ENCODE peak calls at places on chromosomes 11 and 22, in six cellular contexts. One of them, this sample, is unnamed.

GRCh38 chr22:42608481-42609361 is 6.0 kb downstream of the POLDIP3 start:
- DNase-seq in nephron progenitor cell: no peak
- DNase-seq in iPS-NIHi11: no peak
- DNase-seq in stimulated activated CD4-positive, alpha-beta T cell treated with anti-CD3 and anti-CD28 coated beads, Interleukin-2, amount 100 ng/mL, for 4 hours: no peak
- DNase-seq in fibroblast of the aortic adventitia: peak; percentile 53
- DNase-seq in nucleus accumbens: peak; percentile 43
- DNase-seq in this sample: no peak

GRCh38 chr22:50085211-50085999 is at the start of gene MLC1:
- DNase-seq in nephron progenitor cell: no peak
- DNase-seq in iPS-NIHi11: no peak
- DNase-seq in stimulated activated CD4-positive, alpha-beta T cell treated with anti-CD3 and anti-CD28 coated beads, Interleukin-2, amount 100 ng/mL, for 4 hours: no peak
- DNase-seq in fibroblast of the aortic adventitia: peak; percentile 28
- DNase-seq in nucleus accumbens: peak; percentile 49
- DNase-seq in this sample: no peak

GRCh38 chr22:28017558-28017820 is 98.4 kb upstream of the PITPNB start:
- DNase-seq in nephron progenitor cell: no peak
- DNase-seq in iPS-NIHi11: no peak
- DNase-seq in stimulated activated CD4-positive, alpha-beta T cell treated with anti-CD3 and anti-CD28 coated beads, Interleukin-2, amount 100 ng/mL, for 4 hours: no peak
- DNase-seq in fibroblast of the aortic adventitia: no peak
- DNase-seq in nucleus accumbens: no peak
- DNase-seq in this sample: no peak

GRCh38 chr11:9315078-9315688 is 790 bp upstream of the TMEM41B start:
- DNase-seq in nephron progenitor cell: no peak
- DNase-seq in iPS-NIHi11: no peak
- DNase-seq in stimulated activated CD4-positive, alpha-beta T cell treated with anti-CD3 and anti-CD28 coated beads, Interleukin-2, amount 100 ng/mL, for 4 hours: no peak
- DNase-seq in fibroblast of the aortic adventitia: no peak
- DNase-seq in nucleus accumbens: peak; percentile 1
- DNase-seq in this sample: no peak

GRCh38 chr11:87331273-87331672 is 293.5 kb downstream of the TMEM135 start:
- DNase-seq in nephron progenitor cell: no peak
- DNase-seq in iPS-NIHi11: no peak
- DNase-seq in stimulated activated CD4-positive, alpha-beta T cell treated with anti-CD3 and anti-CD28 coated beads, Interleukin-2, amount 100 ng/mL, for 4 hours: no peak
- DNase-seq in fibroblast of the aortic adventitia: peak; percentile 18
- DNase-seq in nucleus accumbens: no peak
- DNase-seq in this sample: peak; percentile 7

GRCh38 chr22:37930270-37930951 is 23.0 kb downstream of the C22orf23 start:
- DNase-seq in nephron progenitor cell: no peak
- DNase-seq in iPS-NIHi11: peak; percentile 69
- DNase-seq in stimulated activated CD4-positive, alpha-beta T cell treated with anti-CD3 and anti-CD28 coated beads, Interleukin-2, amount 100 ng/mL, for 4 hours: no peak
- DNase-seq in fibroblast of the aortic adventitia: peak; percentile 33
- DNase-seq in nucleus accumbens: peak; percentile 28
- DNase-seq in this sample: peak; percentile 61

GRCh38 chr11:110428956-110429613 is 663 bp upstream of the FDX1 start:
- DNase-seq in nephron progenitor cell: no peak
- DNase-seq in iPS-NIHi11: no peak
- DNase-seq in stimulated activated CD4-positive, alpha-beta T cell treated with anti-CD3 and anti-CD28 coated beads, Interleukin-2, amount 100 ng/mL, for 4 hours: no peak
- DNase-seq in fibroblast of the aortic adventitia: no peak
- DNase-seq in nucleus accumbens: no peak
- DNase-seq in this sample: no peak

GRCh38 chr11:114615448-114616361 is 20.1 kb upstream of the NXPE4 start:
- DNase-seq in nephron progenitor cell: no peak
- DNase-seq in iPS-NIHi11: no peak
- DNase-seq in stimulated activated CD4-positive, alpha-beta T cell treated with anti-CD3 and anti-CD28 coated beads, Interleukin-2, amount 100 ng/mL, for 4 hours: no peak
- DNase-seq in fibroblast of the aortic adventitia: no peak
- DNase-seq in nucleus accumbens: no peak
- DNase-seq in this sample: no peak

GRCh38 chr11:34300571-34301295 is 57.1 kb downstream of the ABTB2 start:
- DNase-seq in nephron progenitor cell: no peak
- DNase-seq in iPS-NIHi11: no peak
- DNase-seq in stimulated activated CD4-positive, alpha-beta T cell treated with anti-CD3 and anti-CD28 coated beads, Interleukin-2, amount 100 ng/mL, for 4 hours: no peak
- DNase-seq in fibroblast of the aortic adventitia: no peak
- DNase-seq in nucleus accumbens: no peak
- DNase-seq in this sample: no peak

GRCh38 chr11:10606536-10607208 is 38.2 kb upstream of the LYVE1 start:
- DNase-seq in nephron progenitor cell: no peak
- DNase-seq in iPS-NIHi11: no peak
- DNase-seq in stimulated activated CD4-positive, alpha-beta T cell treated with anti-CD3 and anti-CD28 coated beads, Interleukin-2, amount 100 ng/mL, for 4 hours: no peak
- DNase-seq in fibroblast of the aortic adventitia: peak; percentile 37
- DNase-seq in nucleus accumbens: no peak
- DNase-seq in this sample: no peak

GRCh38 chr11:2149471-2150205 is 10.4 kb upstream of the IGF2 start:
- DNase-seq in nephron progenitor cell: no peak
- DNase-seq in iPS-NIHi11: no peak
- DNase-seq in stimulated activated CD4-positive, alpha-beta T cell treated with anti-CD3 and anti-CD28 coated beads, Interleukin-2, amount 100 ng/mL, for 4 hours: no peak
- DNase-seq in fibroblast of the aortic adventitia: no peak
- DNase-seq in nucleus accumbens: no peak
- DNase-seq in this sample: no peak

GRCh38 chr22:43823353-43823908 is 11.3 kb upstream of the EFCAB6 start:
- DNase-seq in nephron progenitor cell: no peak
- DNase-seq in iPS-NIHi11: no peak
- DNase-seq in stimulated activated CD4-positive, alpha-beta T cell treated with anti-CD3 and anti-CD28 coated beads, Interleukin-2, amount 100 ng/mL, for 4 hours: no peak
- DNase-seq in fibroblast of the aortic adventitia: no peak
- DNase-seq in nucleus accumbens: no peak
- DNase-seq in this sample: peak; percentile 50

GRCh38 chr11:35360059-35360530 is 59.3 kb downstream of the SLC1A2 start:
- DNase-seq in nephron progenitor cell: no peak
- DNase-seq in iPS-NIHi11: no peak
- DNase-seq in stimulated activated CD4-positive, alpha-beta T cell treated with anti-CD3 and anti-CD28 coated beads, Interleukin-2, amount 100 ng/mL, for 4 hours: no peak
- DNase-seq in fibroblast of the aortic adventitia: no peak
- DNase-seq in nucleus accumbens: no peak
- DNase-seq in this sample: no peak

GRCh38 chr11:13140028-13140870 is 131.1 kb downstream of the RASSF10 start:
- DNase-seq in nephron progenitor cell: peak; percentile 14
- DNase-seq in iPS-NIHi11: no peak
- DNase-seq in stimulated activated CD4-positive, alpha-beta T cell treated with anti-CD3 and anti-CD28 coated beads, Interleukin-2, amount 100 ng/mL, for 4 hours: no peak
- DNase-seq in fibroblast of the aortic adventitia: peak; percentile 39
- DNase-seq in nucleus accumbens: peak; percentile 21
- DNase-seq in this sample: no peak

GRCh38 chr11:65181569-65182257 is at the start of gene CAPN1:
- DNase-seq in nephron progenitor cell: peak; percentile 55
- DNase-seq in iPS-NIHi11: peak; percentile 80
- DNase-seq in stimulated activated CD4-positive, alpha-beta T cell treated with anti-CD3 and anti-CD28 coated beads, Interleukin-2, amount 100 ng/mL, for 4 hours: peak; percentile 57
- DNase-seq in fibroblast of the aortic adventitia: peak; percentile 91
- DNase-seq in nucleus accumbens: peak; percentile 58
- DNase-seq in this sample: peak; percentile 85

GRCh38 chr22:34278121-34278520 is 357.8 kb upstream of the LARGE1 start:
- DNase-seq in nephron progenitor cell: no peak
- DNase-seq in iPS-NIHi11: no peak
- DNase-seq in stimulated activated CD4-positive, alpha-beta T cell treated with anti-CD3 and anti-CD28 coated beads, Interleukin-2, amount 100 ng/mL, for 4 hours: no peak
- DNase-seq in fibroblast of the aortic adventitia: no peak
- DNase-seq in nucleus accumbens: no peak
- DNase-seq in this sample: no peak

GRCh38 chr11:22460181-22460580 is 122.0 kb downstream of the SLC17A6 start:
- DNase-seq in nephron progenitor cell: no peak
- DNase-seq in iPS-NIHi11: no peak
- DNase-seq in stimulated activated CD4-positive, alpha-beta T cell treated with anti-CD3 and anti-CD28 coated beads, Interleukin-2, amount 100 ng/mL, for 4 hours: no peak
- DNase-seq in fibroblast of the aortic adventitia: no peak
- DNase-seq in nucleus accumbens: no peak
- DNase-seq in this sample: no peak

GRCh38 chr22:23682827-23683355 is 7.9 kb upstream of the RGL4 start:
- DNase-seq in nephron progenitor cell: no peak
- DNase-seq in iPS-NIHi11: no peak
- DNase-seq in stimulated activated CD4-positive, alpha-beta T cell treated with anti-CD3 and anti-CD28 coated beads, Interleukin-2, amount 100 ng/mL, for 4 hours: no peak
- DNase-seq in fibroblast of the aortic adventitia: no peak
- DNase-seq in nucleus accumbens: no peak
- DNase-seq in this sample: peak; percentile 2

GRCh38 chr22:39308614-39309363 is 10.6 kb downstream of the RPL3 start:
- DNase-seq in nephron progenitor cell: no peak
- DNase-seq in iPS-NIHi11: no peak
- DNase-seq in stimulated activated CD4-positive, alpha-beta T cell treated with anti-CD3 and anti-CD28 coated beads, Interleukin-2, amount 100 ng/mL, for 4 hours: no peak
- DNase-seq in fibroblast of the aortic adventitia: peak; percentile 95
- DNase-seq in nucleus accumbens: no peak
- DNase-seq in this sample: peak; percentile 48

GRCh38 chr22:32352681-32353080 is 5.0 kb upstream of the RFPL3 start:
- DNase-seq in nephron progenitor cell: no peak
- DNase-seq in iPS-NIHi11: no peak
- DNase-seq in stimulated activated CD4-positive, alpha-beta T cell treated with anti-CD3 and anti-CD28 coated beads, Interleukin-2, amount 100 ng/mL, for 4 hours: no peak
- DNase-seq in fibroblast of the aortic adventitia: no peak
- DNase-seq in nucleus accumbens: no peak
- DNase-seq in this sample: peak; percentile 31

GRCh38 chr11:57800444-57801184 is 39.0 kb downstream of the CTNND1 start:
- DNase-seq in nephron progenitor cell: peak; percentile 11
- DNase-seq in iPS-NIHi11: peak; percentile 79
- DNase-seq in stimulated activated CD4-positive, alpha-beta T cell treated with anti-CD3 and anti-CD28 coated beads, Interleukin-2, amount 100 ng/mL, for 4 hours: no peak
- DNase-seq in fibroblast of the aortic adventitia: peak; percentile 81
- DNase-seq in nucleus accumbens: no peak
- DNase-seq in this sample: peak; percentile 93

GRCh38 chr11:72274435-72274834 is 30.5 kb upstream of the PHOX2A start:
- DNase-seq in nephron progenitor cell: no peak
- DNase-seq in iPS-NIHi11: no peak
- DNase-seq in stimulated activated CD4-positive, alpha-beta T cell treated with anti-CD3 and anti-CD28 coated beads, Interleukin-2, amount 100 ng/mL, for 4 hours: no peak
- DNase-seq in fibroblast of the aortic adventitia: peak; percentile 16
- DNase-seq in nucleus accumbens: no peak
- DNase-seq in this sample: no peak

This sample was measured in GM23338.